ENCODE peak calls at places on chromosomes 3 and 15, in nine cellular contexts. K, V, C, J, B, P, Z, A and W are unnamed samples.

GRCh38 chr15:82648257-82649103 is 1.3 kb upstream of the CPEB1 start:
- DNase-seq in C (peak; percentile 35), P (no peak), J (no peak), B (no peak), K (no peak), V (no peak), A (peak; percentile 25), Z (no peak), W (no peak)

GRCh38 chr3:37779289-37780152 is 82.2 kb upstream of the CTDSPL start:
- DNase-seq in C (peak; percentile 69), K (no peak), B (peak; percentile 94), P (peak; percentile 85), V (peak; percentile 77), A (no peak), J (peak; percentile 86), Z (no peak), W (peak; percentile 50)

GRCh38 chr3:171860830-171861535 is 17.8 kb downstream of the TMEM212 start:
- DNase-seq in Z (no peak), C (no peak), J (no peak), A (no peak), B (peak; percentile 83), V (peak; percentile 91), K (no peak), P (no peak), W (peak; percentile 74)

GRCh38 chr3:54733079-54733478 is 194.8 kb downstream of the LRTM1 start:
- DNase-seq in C (peak; percentile 27), J (no peak), Z (no peak), A (no peak), B (no peak), P (no peak), K (no peak), V (no peak), W (no peak)

GRCh38 chr3:88003115-88003755 is 55.6 kb downstream of the CGGBP1 start:
- DNase-seq in V (peak; percentile 28), C (peak; percentile 27), B (peak; percentile 77), A (no peak), Z (no peak), P (peak; percentile 63), K (no peak), J (peak; percentile 12), W (peak; percentile 25)

GRCh38 chr3:46664188-46664970 is 29.1 kb downstream of the ALS2CL start:
- DNase-seq in A (no peak), C (peak; percentile 4), J (no peak), V (no peak), K (peak; percentile 57), B (no peak), Z (peak; percentile 79), P (no peak), W (no peak)

GRCh38 chr3:5479229-5479799 is 291.8 kb downstream of the EDEM1 start:
- DNase-seq in K (no peak), V (no peak), P (peak; percentile 10), Z (no peak), A (no peak), J (peak; percentile 23), C (no peak), B (no peak), W (no peak)

GRCh38 chr3:94607778-94608177 is 544.9 kb downstream of the NSUN3 start:
- DNase-seq in Z (no peak), A (no peak), J (no peak), P (no peak), K (no peak), C (no peak), V (no peak), B (no peak), W (no peak)

GRCh38 chr3:30649572-30650310 is 43.3 kb downstream of the TGFBR2 start:
- DNase-seq in B (peak; percentile 70), K (no peak), P (no peak), C (no peak), V (peak; percentile 44), J (no peak), Z (no peak), A (no peak), W (no peak)

GRCh38 chr15:69713726-69714559 is 261.3 kb downstream of the RPLP1 start:
- DNase-seq in Z (no peak), B (no peak), P (no peak), K (no peak), J (no peak), V (no peak), C (no peak), A (no peak), W (no peak)

GRCh38 chr3:97102641-97103040 is 288.2 kb downstream of the EPHA6 start:
- DNase-seq in J (no peak), Z (no peak), P (no peak), B (no peak), V (peak; percentile 1), C (no peak), K (no peak), A (no peak), W (no peak)

GRCh38 chr15:69758291-69758771 is 305.7 kb downstream of the RPLP1 start:
- DNase-seq in A (no peak), Z (no peak), B (peak; percentile 40), P (no peak), V (peak; percentile 71), J (no peak), K (no peak), C (no peak), W (peak; percentile 56)

GRCh38 chr3:169699536-169700050 is 36.1 kb upstream of the MECOM start:
- DNase-seq in C (no peak), V (peak; percentile 67), A (peak; percentile 55), J (no peak), P (no peak), Z (no peak), K (peak; percentile 92), B (peak; percentile 87), W (no peak)

GRCh38 chr15:67433495-67434099 is 87.3 kb upstream of the C15orf61 start:
- DNase-seq in A (peak; percentile 38), Z (peak; percentile 84), P (peak; percentile 69), B (peak; percentile 79), C (peak; percentile 63), K (peak; percentile 65), V (peak; percentile 41), J (peak; percentile 60), W (peak; percentile 36)

GRCh38 chr3:37989821-37990480 is 635 bp upstream of the VILL start:
- DNase-seq in J (no peak), V (no peak), B (no peak), P (no peak), C (no peak), Z (peak; percentile 76), K (no peak), A (no peak), W (no peak)

GRCh38 chr3:87088984-87089841 is 98.3 kb upstream of the VGLL3 start:
- DNase-seq in P (peak; percentile 87), C (peak; percentile 37), B (peak; percentile 83), K (peak; percentile 76), A (peak; percentile 62), J (no peak), V (peak; percentile 91), Z (peak; percentile 89), W (peak; percentile 41)

GRCh38 chr3:170589113-170589512 is 3.2 kb upstream of the SLC7A14 start:
- DNase-seq in B (no peak), P (no peak), A (no peak), Z (no peak), K (no peak), C (no peak), J (no peak), V (peak; percentile 15), W (no peak)

DNA sequence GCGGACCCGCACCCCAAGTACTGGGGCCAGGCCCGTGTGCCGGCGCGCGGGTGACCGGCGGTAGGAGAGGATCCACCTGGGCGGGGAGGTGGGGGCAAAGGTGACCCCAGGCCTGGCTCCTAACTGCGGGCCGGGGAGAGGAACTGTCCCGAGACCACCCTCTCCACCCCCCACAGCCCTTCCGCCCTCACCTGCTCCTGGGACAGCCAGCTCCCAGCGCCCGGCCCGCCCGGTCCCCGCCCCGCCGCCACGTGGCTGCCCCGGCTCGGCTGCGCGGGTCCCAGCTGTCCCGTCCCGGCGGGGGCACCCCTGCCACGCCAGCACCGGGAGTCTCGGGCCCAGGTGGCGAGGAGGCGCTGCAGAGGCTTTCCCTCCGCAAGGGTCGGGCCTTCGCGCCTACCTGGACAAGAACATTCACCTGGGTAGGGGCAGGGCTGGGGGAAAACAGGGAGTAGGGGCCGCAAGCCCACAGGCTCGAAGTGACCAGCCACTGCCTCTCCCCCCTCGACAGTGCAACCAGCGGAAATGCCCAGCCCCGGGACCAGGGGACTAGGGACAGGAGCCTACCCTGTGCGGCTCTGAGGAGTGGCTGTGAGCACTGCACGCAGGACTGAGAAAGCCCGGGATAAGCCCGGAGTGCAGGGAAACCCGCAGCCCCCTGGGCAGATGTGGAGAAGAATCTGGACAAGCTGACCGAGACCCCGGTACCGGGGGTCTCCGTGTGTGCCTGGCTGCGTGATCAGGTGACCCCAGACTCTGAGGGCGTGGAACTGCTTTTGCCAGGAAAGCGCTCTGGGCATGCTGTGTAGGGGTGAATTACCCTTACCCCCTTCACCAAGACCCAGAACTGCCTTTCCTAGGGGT is at the start of gene SLC12A8:
- DNase-seq in C (peak; percentile 69), J (no peak), B (no peak), A (no peak), P (no peak), V (no peak), K (no peak), Z (peak; percentile 84), W (no peak)
- H3K4me3 ChIP-seq in C (no peak within 1 kb of the TSS), J (no peak within 1 kb of the TSS), B (peak within 1 kb of the TSS; percentile 61), A (no peak within 1 kb of the TSS), P (no peak within 1 kb of the TSS), V (peak within 1 kb of the TSS; percentile 33), K (peak within 1 kb of the TSS; percentile 58), Z (peak within 1 kb of the TSS; percentile 32), W (peak within 1 kb of the TSS; percentile 43)

GRCh38 chr15:44427756-44428724 is 611 bp downstream of the CTDSPL2 start:
- DNase-seq in B (peak; percentile 66), K (no peak), J (no peak), C (peak; percentile 63), Z (no peak), A (no peak), V (peak; percentile 71), P (peak; percentile 28), W (no peak)

GRCh38 chr15:44426975-44427755 is at the start of gene CTDSPL2:
- DNase-seq in V (peak; percentile 99), Z (peak; percentile 99), C (peak; percentile 89), K (peak; percentile 97), J (peak; percentile 91), A (peak; percentile 98), P (peak; percentile 98), B (peak; percentile 99), W (peak; percentile 96)
- TF ChIP-seq CTCF in V (peak; percentile 21), Z (no peak), C (peak; percentile 37), K (no peak), J (peak; percentile 64), A (peak; percentile 45), P (no peak), B (peak; percentile 51), W (peak; percentile 34)

GRCh38 chr15:83747718-83748110 is 93.8 kb downstream of the ADAMTSL3 start:
- DNase-seq in A (no peak), K (no peak), B (no peak), Z (no peak), P (no peak), C (no peak), V (no peak), J (no peak), W (no peak)
- H3K4me3 ChIP-seq in A (no peak overlapping the region), K (no peak overlapping the region), B (no peak overlapping the region), Z (no peak overlapping the region), P (no peak overlapping the region), C (no peak overlapping the region), V (no peak overlapping the region), J (no peak overlapping the region), W (no peak overlapping the region)

DNA sequence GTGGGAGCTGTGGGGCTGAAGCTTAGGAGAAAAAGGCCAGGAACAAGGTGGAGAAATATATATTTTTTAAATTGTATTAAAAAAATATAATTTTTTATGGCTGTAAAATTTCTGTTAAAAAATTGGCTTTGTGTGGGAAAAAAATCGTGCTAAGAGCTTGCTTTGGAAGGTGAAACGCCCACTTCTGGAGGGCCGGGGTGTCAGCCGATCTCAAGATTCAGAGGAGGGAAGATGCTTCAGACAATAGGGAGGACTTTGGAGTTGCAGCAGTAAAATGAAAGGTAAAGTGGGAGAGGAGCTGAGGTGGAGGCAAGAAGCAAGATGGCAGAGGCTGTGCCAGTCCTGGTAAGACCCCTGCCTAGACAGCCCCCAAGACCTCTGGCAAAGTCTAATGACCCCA is 45.9 kb upstream of the BLM start:
- DNase-seq in P (no peak), A (no peak), V (no peak), Z (no peak), B (no peak), C (no peak), J (no peak), K (no peak), W (no peak)
- TF ChIP-seq CTCF in P (no peak), A (no peak), V (no peak), Z (no peak), B (no peak), C (no peak), J (no peak), K (no peak), W (no peak)